ENCODE peak calls at places on chromosome 21, in seven cellular contexts. One of them, this sample, is unnamed. For H3K27me3 and H3K4me1, the result is how much of the 10 kb centered on the place peaks cover.

GRCh38 chr21:42925114-42925907 is at the start of gene ERVH48-1:
- DNase-seq in left lung: peak
- DNase-seq in fibroblast of lung: no peak
- DNase-seq in adrenal gland: no peak
- DNase-seq in H1: no peak
- DNase-seq in K562: no peak
- DNase-seq in CD4-positive, CD25-positive, alpha-beta regulatory T cell: no peak
- DNase-seq in this sample: peak

GRCh38 chr21:44880762-44881585 is 7.5 kb upstream of the PTTG1IP start:
- DNase-seq in CD4-positive, CD25-positive, alpha-beta regulatory T cell: no peak
- DNase-seq in left lung: no peak
- DNase-seq in K562: no peak
- DNase-seq in H1: no peak
- DNase-seq in adrenal gland: peak
- DNase-seq in fibroblast of lung: peak
- DNase-seq in this sample: no peak

GRCh38 chr21:29477941-29478340 is 179.2 kb downstream of the BACH1 start:
- DNase-seq in K562: no peak
- DNase-seq in CD4-positive, CD25-positive, alpha-beta regulatory T cell: no peak
- DNase-seq in fibroblast of lung: peak
- DNase-seq in H1: no peak
- DNase-seq in adrenal gland: no peak
- DNase-seq in left lung: no peak
- DNase-seq in this sample: no peak

GRCh38 chr21:34880401-34880800 is 168.7 kb downstream of the RUNX1 start:
- DNase-seq in H1: no peak
- DNase-seq in fibroblast of lung: no peak
- DNase-seq in left lung: no peak
- DNase-seq in adrenal gland: no peak
- DNase-seq in K562: no peak
- DNase-seq in CD4-positive, CD25-positive, alpha-beta regulatory T cell: no peak
- DNase-seq in this sample: no peak

GRCh38 chr21:43865471-43866181 is 603 bp downstream of the AGPAT3 start:
- DNase-seq in H1: peak
- DNase-seq in K562: peak
- DNase-seq in adrenal gland: peak
- DNase-seq in left lung: peak
- DNase-seq in CD4-positive, CD25-positive, alpha-beta regulatory T cell: peak
- DNase-seq in fibroblast of lung: peak
- DNase-seq in this sample: peak

GRCh38 chr21:33021150-33021549 is 4.6 kb upstream of the OLIG2 start:
- DNase-seq in adrenal gland: no peak
- DNase-seq in H1: no peak
- DNase-seq in fibroblast of lung: no peak
- DNase-seq in K562: no peak
- DNase-seq in CD4-positive, CD25-positive, alpha-beta regulatory T cell: no peak
- DNase-seq in left lung: no peak
- DNase-seq in this sample: no peak

GRCh38 chr21:14275806-14276205 is 59.8 kb downstream of the RBM11 start:
- DNase-seq in H1: no peak
- DNase-seq in adrenal gland: no peak
- DNase-seq in fibroblast of lung: no peak
- DNase-seq in CD4-positive, CD25-positive, alpha-beta regulatory T cell: no peak
- DNase-seq in K562: no peak
- DNase-seq in left lung: no peak
- DNase-seq in this sample: no peak

GRCh38 chr21:18646114-18646513 is 242.5 kb upstream of the TMPRSS15 start:
- DNase-seq in CD4-positive, CD25-positive, alpha-beta regulatory T cell: no peak
- DNase-seq in H1: no peak
- DNase-seq in left lung: no peak
- DNase-seq in K562: no peak
- DNase-seq in adrenal gland: no peak
- DNase-seq in fibroblast of lung: no peak
- DNase-seq in this sample: no peak

DNA sequence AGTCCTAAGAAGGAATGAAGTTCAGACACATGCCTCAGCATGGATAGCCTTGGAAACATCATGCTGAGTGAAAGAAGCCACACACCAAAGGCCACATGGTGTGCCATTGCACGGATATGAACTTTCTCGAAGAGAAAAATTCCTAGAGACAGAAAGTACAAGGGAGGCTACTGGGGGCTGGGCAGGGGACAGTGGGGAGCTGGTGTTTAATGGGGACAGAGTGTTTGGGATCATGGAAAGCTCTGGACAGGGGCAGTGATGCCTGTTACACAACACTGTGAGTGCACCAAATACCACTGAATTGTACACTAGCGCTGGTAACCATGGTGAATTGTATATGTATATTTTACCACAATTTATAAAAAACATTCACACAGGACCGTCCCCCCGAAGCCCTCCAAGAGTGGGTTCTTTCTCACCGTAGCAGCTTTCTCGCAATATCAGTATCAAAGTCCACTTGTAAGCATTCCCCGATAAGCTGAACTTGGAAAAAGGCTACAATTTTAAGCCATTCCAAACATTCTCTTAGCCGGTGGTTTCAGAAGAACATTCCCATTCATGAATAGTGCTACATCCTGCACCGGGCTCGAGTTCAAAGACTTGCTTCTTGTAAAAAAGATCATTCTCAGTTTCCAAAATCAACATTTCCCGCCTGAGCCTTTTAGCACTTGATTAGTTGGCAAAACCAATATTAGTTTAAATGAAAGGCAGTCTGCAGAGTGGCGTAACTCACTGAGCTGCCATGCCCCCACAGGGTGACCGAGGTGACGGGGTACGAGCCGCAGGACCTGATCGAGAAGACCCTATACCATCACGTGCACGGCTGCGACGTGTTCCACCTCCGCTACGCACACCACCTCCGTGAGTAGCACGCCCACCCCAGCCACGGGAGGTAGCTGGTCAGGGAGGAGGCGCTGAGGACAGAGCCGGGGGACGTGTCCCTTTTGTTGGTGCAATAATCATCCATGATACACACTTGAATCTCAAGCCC is 31.7 kb downstream of the SIM2 start:
- DNase-seq in adrenal gland: no peak
- DNase-seq in CD4-positive, CD25-positive, alpha-beta regulatory T cell: no peak
- DNase-seq in K562: no peak
- DNase-seq in fibroblast of lung: peak
- DNase-seq in left lung: no peak
- DNase-seq in H1: no peak
- DNase-seq in this sample: no peak
- H3K27me3 ChIP-seq in adrenal gland: under half
- H3K27me3 ChIP-seq in CD4-positive, CD25-positive, alpha-beta regulatory T cell: under half
- H3K27me3 ChIP-seq in K562: half or more
- H3K27me3 ChIP-seq in fibroblast of lung: under half
- H3K27me3 ChIP-seq in left lung: under half
- H3K27me3 ChIP-seq in H1: under half
- H3K27me3 ChIP-seq in this sample: under half

GRCh38 chr21:38918629-38919346 is 113.1 kb downstream of the ETS2 start:
- DNase-seq in CD4-positive, CD25-positive, alpha-beta regulatory T cell: no peak
- DNase-seq in H1: no peak
- DNase-seq in K562: no peak
- DNase-seq in adrenal gland: no peak
- DNase-seq in fibroblast of lung: no peak
- DNase-seq in left lung: no peak
- DNase-seq in this sample: no peak

GRCh38 chr21:38922474-38922873 is 116.7 kb downstream of the ETS2 start:
- DNase-seq in CD4-positive, CD25-positive, alpha-beta regulatory T cell: no peak
- DNase-seq in fibroblast of lung: no peak
- DNase-seq in adrenal gland: no peak
- DNase-seq in left lung: no peak
- DNase-seq in K562: no peak
- DNase-seq in H1: no peak
- DNase-seq in this sample: no peak

GRCh38 chr21:38924954-38925353 is 119.2 kb downstream of the ETS2 start:
- DNase-seq in K562: no peak
- DNase-seq in adrenal gland: no peak
- DNase-seq in fibroblast of lung: no peak
- DNase-seq in left lung: no peak
- DNase-seq in H1: no peak
- DNase-seq in CD4-positive, CD25-positive, alpha-beta regulatory T cell: no peak
- DNase-seq in this sample: no peak

GRCh38 chr21:38920631-38921398 is 115.1 kb downstream of the ETS2 start:
- DNase-seq in left lung: no peak
- DNase-seq in K562: no peak
- DNase-seq in adrenal gland: no peak
- DNase-seq in H1: no peak
- DNase-seq in CD4-positive, CD25-positive, alpha-beta regulatory T cell: no peak
- DNase-seq in fibroblast of lung: peak
- DNase-seq in this sample: no peak

GRCh38 chr21:38921511-38922215 is 115.9 kb downstream of the ETS2 start:
- DNase-seq in adrenal gland: no peak
- DNase-seq in CD4-positive, CD25-positive, alpha-beta regulatory T cell: no peak
- DNase-seq in H1: no peak
- DNase-seq in fibroblast of lung: peak
- DNase-seq in K562: no peak
- DNase-seq in left lung: no peak
- DNase-seq in this sample: no peak
- H3K4me3 ChIP-seq in adrenal gland: no peak
- H3K4me3 ChIP-seq in CD4-positive, CD25-positive, alpha-beta regulatory T cell: no peak
- H3K4me3 ChIP-seq in H1: no peak
- H3K4me3 ChIP-seq in fibroblast of lung: no peak
- H3K4me3 ChIP-seq in K562: no peak
- H3K4me3 ChIP-seq in left lung: no peak
- H3K4me3 ChIP-seq in this sample: no peak

GRCh38 chr21:38306833-38307232 is 50.0 kb downstream of the KCNJ15 start:
- DNase-seq in fibroblast of lung: peak
- DNase-seq in left lung: no peak
- DNase-seq in K562: no peak
- DNase-seq in CD4-positive, CD25-positive, alpha-beta regulatory T cell: no peak
- DNase-seq in adrenal gland: no peak
- DNase-seq in H1: no peak
- DNase-seq in this sample: no peak
- H3K4me1 ChIP-seq in fibroblast of lung: under half
- H3K4me1 ChIP-seq in left lung: half or more
- H3K4me1 ChIP-seq in K562: under half
- H3K4me1 ChIP-seq in CD4-positive, CD25-positive, alpha-beta regulatory T cell: under half
- H3K4me1 ChIP-seq in adrenal gland: under half
- H3K4me1 ChIP-seq in H1: under half
- H3K4me1 ChIP-seq in this sample: under half

GRCh38 chr21:41716756-41717155 is 50.1 kb downstream of the RIPK4 start:
- DNase-seq in left lung: no peak
- DNase-seq in adrenal gland: no peak
- DNase-seq in fibroblast of lung: no peak
- DNase-seq in H1: no peak
- DNase-seq in CD4-positive, CD25-positive, alpha-beta regulatory T cell: no peak
- DNase-seq in K562: no peak
- DNase-seq in this sample: no peak
- H3K27me3 ChIP-seq in left lung: under half
- H3K27me3 ChIP-seq in adrenal gland: under half
- H3K27me3 ChIP-seq in fibroblast of lung: under half
- H3K27me3 ChIP-seq in H1: under half
- H3K27me3 ChIP-seq in CD4-positive, CD25-positive, alpha-beta regulatory T cell: under half
- H3K27me3 ChIP-seq in K562: half or more
- H3K27me3 ChIP-seq in this sample: under half

This sample was measured in Caco-2.